ENCODE peak calls at places on chromosomes 3 and 15, in six cellular contexts. C is K562, W is pancreas, T is dorsolateral prefrontal cortex, Y is neural progenitor cell, B is IMR-90. P is an unnamed sample.

GRCh38 chr15:84836859-84837258 is 19.7 kb downstream of the ALPK3 start:
- DNase-seq in C (no peak), W (no peak), T (no peak), Y (no peak), B (no peak), P (no peak)

GRCh38 chr3:123758081-123758564 is 126.0 kb downstream of the MYLK start:
- DNase-seq in C (no peak), W (no peak), T (no peak), Y (peak), B (peak), P (peak)

GRCh38 chr3:170076715-170077238 is 39.0 kb downstream of the GPR160 start:
- DNase-seq in C (peak), W (no peak), T (no peak), Y (no peak), B (peak), P (peak)

GRCh38 chr15:42084465-42085235 is 9.7 kb downstream of the PLA2G4D start:
- DNase-seq in C (peak), W (peak), T (no peak), Y (peak), B (peak), P (no peak)

GRCh38 chr3:146019508-146019907 is 141.5 kb downstream of the PLOD2 start:
- DNase-seq in C (no peak), W (no peak), T (no peak), Y (no peak), B (peak), P (no peak)

GRCh38 chr15:27535445-27536129 is 563.5 kb downstream of the OCA2 start:
- DNase-seq in C (no peak), W (no peak), T (no peak), Y (no peak), B (no peak), P (no peak)

GRCh38 chr3:62246094-62246493 is 127.3 kb downstream of the FEZF2 start:
- DNase-seq in C (no peak), W (no peak), T (no peak), Y (no peak), B (no peak), P (no peak)

GRCh38 chr3:108153451-108153981 is 62.7 kb upstream of the CD47 start:
- DNase-seq in C (peak), W (no peak), T (no peak), Y (peak), B (peak), P (peak)

GRCh38 chr15:48680841-48681240 is 35.3 kb upstream of the FBN1 start:
- DNase-seq in C (no peak), W (no peak), T (no peak), Y (no peak), B (peak), P (peak)

GRCh38 chr15:28918141-28918983 is 32.6 kb downstream of the APBA2 start:
- DNase-seq in C (peak), W (peak), T (no peak), Y (peak), B (no peak), P (no peak)

GRCh38 chr3:46266598-46266997 is 24.3 kb downstream of the CCR3 start:
- DNase-seq in C (no peak), W (no peak), T (no peak), Y (no peak), B (no peak), P (no peak)

GRCh38 chr15:51290720-51291119 is 47.7 kb downstream of the CYP19A1 start:
- DNase-seq in C (no peak), W (no peak), T (no peak), Y (no peak), B (no peak), P (no peak)

GRCh38 chr15:76330281-76330680 is 6.3 kb upstream of the ISL2 start:
- DNase-seq in C (peak), W (no peak), T (no peak), Y (peak), B (peak), P (peak)

GRCh38 chr15:68601206-68602197 is 22.7 kb downstream of the CORO2B start:
- DNase-seq in C (no peak), W (no peak), T (no peak), Y (peak), B (no peak), P (peak)

GRCh38 chr3:197576838-197577237 is 21.1 kb upstream of the BDH1 start:
- DNase-seq in C (no peak), W (no peak), T (no peak), Y (no peak), B (no peak), P (no peak)

GRCh38 chr3:59438492-59438891 is 388.7 kb upstream of the CFAP20DC start:
- DNase-seq in C (no peak), W (no peak), T (no peak), Y (no peak), B (no peak), P (no peak)

GRCh38 chr3:66110840-66111239 is 72.1 kb upstream of the MAGI1 start:
- DNase-seq in C (no peak), W (no peak), T (no peak), Y (no peak), B (no peak), P (peak)

GRCh38 chr15:83300826-83301225 is 16.4 kb upstream of the BNC1 start:
- DNase-seq in C (no peak), W (no peak), T (no peak), Y (no peak), B (peak), P (no peak)

GRCh38 chr3:185995352-185995751 is 57.5 kb upstream of the TRA2B start:
- DNase-seq in C (no peak), W (no peak), T (no peak), Y (no peak), B (peak), P (peak)

GRCh38 chr15:99788156-99788555 is 54.9 kb upstream of the LYSMD4 start:
- DNase-seq in C (no peak), W (no peak), T (no peak), Y (no peak), B (no peak), P (no peak)

GRCh38 chr3:157120071-157120892 is 39.7 kb downstream of the CCNL1 start:
- DNase-seq in C (no peak), W (peak), T (no peak), Y (no peak), B (no peak), P (no peak)

GRCh38 chr3:16769525-16769924 is 115.2 kb upstream of the PLCL2 start:
- DNase-seq in C (no peak), W (no peak), T (no peak), Y (no peak), B (no peak), P (no peak)

GRCh38 chr15:38441130-38441519 is 12.8 kb upstream of the FAM98B start:
- DNase-seq in C (no peak), W (no peak), T (no peak), Y (no peak), B (no peak), P (no peak)

GRCh38 chr3:131109156-131109555 is 82.5 kb downstream of the NEK11 start:
- DNase-seq in C (no peak), W (no peak), T (no peak), Y (no peak), B (no peak), P (peak)

GRCh38 chr3:40309925-40310635 is 573 bp downstream of the EIF1B start:
- DNase-seq in C (peak), W (peak), T (no peak), Y (peak), B (peak), P (no peak)

GRCh38 chr15:49645937-49646336 is 25.1 kb downstream of the DTWD1 start:
- DNase-seq in C (peak), W (no peak), T (no peak), Y (no peak), B (peak), P (peak)

GRCh38 chr3:3632439-3632838 is 166.8 kb upstream of the LRRN1 start:
- DNase-seq in C (no peak), W (no peak), T (no peak), Y (no peak), B (no peak), P (no peak)

GRCh38 chr15:60390931-60391501 is 6.8 kb downstream of the ANXA2 start:
- DNase-seq in C (peak), W (no peak), T (no peak), Y (peak), B (peak), P (peak)

GRCh38 chr15:39079296-39079834 is 501.5 kb upstream of the THBS1 start:
- DNase-seq in C (no peak), W (no peak), T (no peak), Y (no peak), B (peak), P (no peak)

GRCh38 chr3:150531775-150532174 is 14.5 kb downstream of the SERP1 start:
- DNase-seq in C (no peak), W (no peak), T (no peak), Y (no peak), B (no peak), P (no peak)

GRCh38 chr3:150523538-150523937 is 22.8 kb downstream of the SERP1 start:
- DNase-seq in C (no peak), W (no peak), T (no peak), Y (no peak), B (no peak), P (no peak)

GRCh38 chr3:150528359-150528797 is 17.9 kb downstream of the SERP1 start:
- DNase-seq in C (peak), W (no peak), T (no peak), Y (no peak), B (peak), P (peak)
- TF ChIP-seq CTCF in C (peak), W (no peak), T (peak), Y (peak), B (peak), P (peak)

GRCh38 chr15:67135494-67135893 is 70.1 kb downstream of the SMAD3 start:
- DNase-seq in C (no peak), W (no peak), T (no peak), Y (no peak), B (peak), P (peak)

GRCh38 chr15:67133738-67134576 is 68.6 kb downstream of the SMAD3 start:
- DNase-seq in C (no peak), W (no peak), T (no peak), Y (peak), B (peak), P (no peak)

GRCh38 chr15:67136802-67137201 is 71.4 kb downstream of the SMAD3 start:
- DNase-seq in C (no peak), W (no peak), T (no peak), Y (no peak), B (no peak), P (no peak)

GRCh38 chr15:67133026-67133425 is 67.6 kb downstream of the SMAD3 start:
- DNase-seq in C (no peak), W (no peak), T (no peak), Y (no peak), B (no peak), P (no peak)

GRCh38 chr15:67134577-67135492 is 69.4 kb downstream of the SMAD3 start:
- DNase-seq in C (no peak), W (no peak), T (no peak), Y (no peak), B (no peak), P (no peak)
- H3K4me3 ChIP-seq in C (no peak), W (no peak), T (no peak), Y (no peak), B (no peak), P (no peak)

GRCh38 chr3:67418539-67419529 is 235.6 kb downstream of the SUCLG2 start:
- DNase-seq in C (no peak), W (no peak), T (no peak), Y (no peak), B (peak), P (peak)

GRCh38 chr3:67415504-67415903 is 238.9 kb downstream of the SUCLG2 start:
- DNase-seq in C (no peak), W (no peak), T (no peak), Y (no peak), B (peak), P (peak)

GRCh38 chr3:67419779-67420178 is 234.6 kb downstream of the SUCLG2 start:
- DNase-seq in C (no peak), W (no peak), T (no peak), Y (no peak), B (no peak), P (no peak)

GRCh38 chr3:67414740-67415139 is 239.7 kb downstream of the SUCLG2 start:
- DNase-seq in C (no peak), W (no peak), T (no peak), Y (no peak), B (no peak), P (peak)

GRCh38 chr3:67416703-67417102 is 237.7 kb downstream of the SUCLG2 start:
- DNase-seq in C (no peak), W (no peak), T (no peak), Y (no peak), B (no peak), P (no peak)
- TF ChIP-seq CTCF in C (no peak), W (no peak), T (no peak), Y (no peak), B (no peak), P (no peak)

GRCh38 chr3:119883461-119884160 is 101.7 kb downstream of the NR1I2 start:
- DNase-seq in C (no peak), W (no peak), T (no peak), Y (no peak), B (no peak), P (no peak)
- H3K4me3 ChIP-seq in C (no peak), W (no peak), T (no peak), Y (no peak), B (no peak), P (no peak)

GRCh38 chr3:51982352-51982837 is 940 bp upstream of the ACY1 start:
- DNase-seq in C (peak), W (no peak), T (no peak), Y (peak), B (no peak), P (no peak)
- TF ChIP-seq CTCF in C (peak), W (peak), T (no peak), Y (peak), B (peak), P (peak)

GRCh38 chr15:58066042-58066867 is 744 bp upstream of the ALDH1A2 start:
- DNase-seq in C (peak), W (peak), T (no peak), Y (peak), B (peak), P (peak)
- H3K4me3 ChIP-seq in C (peak), W (peak), T (peak), Y (peak), B (peak), P (peak)

GRCh38 chr15:70810916-70811578 is 42.9 kb downstream of the LARP6 start:
- DNase-seq in C (no peak), W (no peak), T (no peak), Y (no peak), B (no peak), P (no peak)
- TF ChIP-seq CTCF in C (no peak), W (no peak), T (no peak), Y (no peak), B (no peak), P (no peak)

GRCh38 chr3:11653298-11654055 is 9.8 kb upstream of the VGLL4 start:
- DNase-seq in C (peak), W (no peak), T (no peak), Y (peak), B (no peak), P (no peak)

GRCh38 chr3:11651477-11651876 is 7.8 kb upstream of the VGLL4 start:
- DNase-seq in C (no peak), W (no peak), T (no peak), Y (no peak), B (no peak), P (no peak)

GRCh38 chr3:11655188-11655928 is 11.6 kb upstream of the VGLL4 start:
- DNase-seq in C (no peak), W (no peak), T (no peak), Y (peak), B (no peak), P (no peak)

GRCh38 chr3:11651900-11652299 is 8.2 kb upstream of the VGLL4 start:
- DNase-seq in C (peak), W (no peak), T (no peak), Y (peak), B (peak), P (no peak)

DNA sequence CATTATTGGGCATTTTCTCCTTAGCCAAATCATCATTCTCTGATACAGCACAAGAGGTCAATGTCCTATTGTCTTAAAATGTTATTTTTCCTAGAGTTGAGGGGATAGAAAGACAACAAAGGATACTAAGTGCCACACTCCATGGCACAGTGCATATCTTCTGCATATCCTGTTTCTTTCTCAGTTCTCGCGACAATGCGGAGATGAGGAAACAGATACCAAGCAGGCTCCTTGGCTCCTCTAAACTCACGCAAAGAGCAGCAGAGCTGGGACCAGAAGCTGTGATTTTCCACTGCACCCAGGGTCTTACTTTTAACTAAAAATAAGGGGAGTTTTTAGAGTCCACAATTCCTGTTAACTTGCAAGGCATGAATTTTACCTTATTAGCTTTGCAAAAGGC is 10.5 kb upstream of the VGLL4 start:
- DNase-seq in C (no peak), W (no peak), T (no peak), Y (no peak), B (no peak), P (no peak)
- H3K4me3 ChIP-seq in C (no peak), W (no peak), T (no peak), Y (no peak), B (no peak), P (no peak)